ENCODE peak calls at places on chromosome 5, in five cellular contexts. L is upper lobe of left lung, B is HepG2, N is Panc1, F is HCT116. I is an unnamed sample.

GRCh38 chr5:154900071-154900470 is 37.9 kb downstream of the GEMIN5 start:
- ATAC-seq in B (no peak), F (no peak), L (no peak), N (no peak), I (no peak)

GRCh38 chr5:53779541-53779981 is 219.1 kb downstream of the NDUFS4 start:
- ATAC-seq in N (no peak), B (no peak), L (no peak), F (no peak), I (no peak)

GRCh38 chr5:77431286-77431685 is 60.8 kb downstream of the WDR41 start:
- ATAC-seq in F (no peak), L (no peak), B (no peak), N (no peak), I (no peak)

GRCh38 chr5:54894957-54895815 is 90.2 kb downstream of the ESM1 start:
- ATAC-seq in F (peak; percentile 38), B (no peak), L (no peak), N (no peak), I (no peak)

GRCh38 chr5:149740341-149740740 is 10.2 kb downstream of the PPARGC1B start:
- ATAC-seq in B (no peak), L (no peak), N (no peak), F (no peak), I (peak; percentile 37)

GRCh38 chr5:147188200-147189108 is 46.4 kb upstream of the STK32A start:
- ATAC-seq in N (peak; percentile 94), L (peak; percentile 86), B (peak; percentile 88), F (peak; percentile 93), I (no peak)

GRCh38 chr5:125005287-125005686 is 258.8 kb upstream of the ZNF608 start:
- ATAC-seq in F (no peak), B (no peak), L (no peak), N (no peak), I (no peak)

GRCh38 chr5:44875661-44876250 is 67.0 kb downstream of the MRPS30 start:
- ATAC-seq in L (no peak), B (no peak), F (peak; percentile 88), N (peak; percentile 86), I (no peak)

GRCh38 chr5:127019928-127020327 is 10.4 kb downstream of the MARCHF3 start:
- ATAC-seq in F (no peak), L (no peak), N (no peak), B (no peak), I (no peak)

GRCh38 chr5:157562111-157562581 is 13.4 kb downstream of the ADAM19 start:
- ATAC-seq in F (no peak), L (no peak), B (no peak), N (no peak), I (peak; percentile 16)

GRCh38 chr5:14229181-14229580 is 86.0 kb downstream of the TRIO start:
- ATAC-seq in B (peak; percentile 40), N (no peak), F (no peak), L (no peak), I (no peak)

GRCh38 chr5:155025890-155026289 is 12.3 kb downstream of the KIF4B start:
- ATAC-seq in L (no peak), N (no peak), F (no peak), B (no peak), I (no peak)

GRCh38 chr5:166074839-166075481 is 2216.5 kb upstream of the WWC1 start:
- ATAC-seq in N (no peak), F (no peak), L (no peak), B (no peak), I (no peak)

GRCh38 chr5:1594336-1595106 is 70.8 kb upstream of the LPCAT1 start:
- ATAC-seq in L (peak; percentile 88), N (peak; percentile 97), B (peak; percentile 96), F (peak; percentile 97), I (peak; percentile 91)
- TF ChIP-seq POLR2AphosphoS5 in L (peak; percentile 57), N (peak; percentile 77), B (peak; percentile 67), F (peak; percentile 67), I (no peak)

GRCh38 chr5:10580531-10581423 is 16.9 kb downstream of the ANKRD33B start:
- ATAC-seq in B (no peak), L (no peak), N (no peak), F (no peak), I (no peak)

GRCh38 chr5:10579537-10580521 is 16.0 kb downstream of the ANKRD33B start:
- ATAC-seq in F (peak; percentile 67), L (no peak), N (no peak), B (no peak), I (no peak)

GRCh38 chr5:10578292-10578663 is 14.4 kb downstream of the ANKRD33B start:
- ATAC-seq in F (no peak), L (no peak), N (no peak), B (no peak), I (no peak)

GRCh38 chr5:10577371-10578291 is 13.8 kb downstream of the ANKRD33B start:
- ATAC-seq in N (peak; percentile 59), F (no peak), L (peak; percentile 73), B (no peak), I (peak; percentile 57)

GRCh38 chr5:10578869-10579268 is 15.0 kb downstream of the ANKRD33B start:
- ATAC-seq in F (no peak), B (no peak), N (no peak), L (no peak), I (no peak)
- H3K4me1 ChIP-seq in F (peaks cover 5% of the 10 kb centered on the region), B (no peaks in the 10 kb centered on the region), N (peaks cover 13% of the 10 kb centered on the region), L (peaks cover 11% of the 10 kb centered on the region), I (peaks cover 3% of the 10 kb centered on the region)

GRCh38 chr5:179188636-179189035 is 128.5 kb downstream of the ZNF354C start:
- ATAC-seq in B (no peak), N (no peak), F (no peak), L (no peak), I (no peak)

GRCh38 chr5:179192185-179192890 is 132.2 kb downstream of the ZNF354C start:
- ATAC-seq in N (no peak), B (no peak), L (no peak), F (no peak), I (no peak)

GRCh38 chr5:179191506-179192184 is 131.5 kb downstream of the ZNF354C start:
- ATAC-seq in B (no peak), F (no peak), L (no peak), N (no peak), I (no peak)

GRCh38 chr5:179192891-179193470 is 132.8 kb downstream of the ZNF354C start:
- ATAC-seq in B (no peak), N (no peak), F (no peak), L (no peak), I (no peak)

DNA sequence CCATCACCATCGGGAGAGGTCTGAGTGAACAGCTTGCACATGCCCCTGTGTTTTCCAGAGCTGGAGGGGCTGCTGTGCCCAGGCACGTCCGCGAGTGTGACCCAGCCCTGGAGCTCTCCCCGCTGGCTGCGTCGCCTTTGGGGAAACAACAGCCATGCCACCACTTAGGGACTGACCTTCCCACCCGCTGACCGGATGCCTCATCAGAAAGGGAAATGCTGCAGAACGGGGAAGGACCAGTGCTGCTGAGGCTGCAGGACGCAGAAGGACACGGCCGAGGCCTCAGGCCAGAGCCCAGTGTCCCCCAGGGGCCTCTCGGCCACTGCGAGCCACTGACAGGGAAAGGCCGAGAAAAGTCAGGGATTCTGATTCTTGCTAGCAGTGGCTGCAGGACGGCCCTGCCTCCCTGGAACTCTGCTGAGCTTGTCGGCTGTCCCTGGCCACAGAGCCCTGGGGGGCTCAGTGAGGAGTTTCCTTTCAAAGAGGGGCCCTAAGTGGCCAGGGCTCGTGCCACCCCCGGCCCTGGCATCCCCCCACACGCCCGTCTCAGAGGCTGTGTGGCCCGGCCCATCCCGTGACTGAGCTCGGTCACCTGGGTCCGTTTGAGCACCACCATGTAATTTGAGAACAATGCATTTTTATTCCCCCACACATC is 130.8 kb downstream of the ZNF354C start:
- ATAC-seq in L (no peak), N (no peak), B (no peak), F (no peak), I (no peak)
- TF ChIP-seq POLR2AphosphoS5 in L (no peak), N (no peak), B (no peak), F (no peak), I (no peak)

GRCh38 chr5:132437604-132438275 is 52.8 kb downstream of the IRF1 start:
- ATAC-seq in B (no peak), F (peak; percentile 64), L (peak; percentile 89), N (no peak), I (peak; percentile 85)
- H3K4me1 ChIP-seq in B (peaks cover 21% of the 10 kb centered on the region), F (peaks cover 4% of the 10 kb centered on the region), L (peaks cover 65% of the 10 kb centered on the region), N (no peaks in the 10 kb centered on the region), I (peaks cover 99% of the 10 kb centered on the region)

DNA sequence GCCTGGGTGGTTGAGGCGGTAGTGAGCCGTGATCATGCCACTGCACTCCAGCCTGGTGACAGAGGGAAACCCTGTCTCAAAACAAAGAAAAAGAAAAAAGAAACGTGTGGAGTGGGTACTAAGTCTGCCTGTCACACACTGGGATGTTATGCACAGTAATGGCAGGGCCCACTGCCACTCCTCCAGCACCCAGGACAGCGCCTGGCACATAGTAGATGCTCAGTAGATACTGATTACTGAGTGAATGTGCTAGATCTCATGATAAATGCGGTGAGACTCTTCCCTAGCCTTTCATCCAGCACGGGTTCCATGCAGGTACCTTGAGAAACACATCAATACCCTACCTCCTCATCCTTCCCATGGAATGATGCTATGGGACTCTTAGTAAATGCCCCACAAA is 87.4 kb upstream of the HSPA9 start:
- ATAC-seq in B (no peak), F (no peak), N (no peak), L (no peak), I (no peak)
- TF ChIP-seq POLR2AphosphoS5 in B (no peak), F (no peak), N (no peak), L (no peak), I (no peak)

DNA sequence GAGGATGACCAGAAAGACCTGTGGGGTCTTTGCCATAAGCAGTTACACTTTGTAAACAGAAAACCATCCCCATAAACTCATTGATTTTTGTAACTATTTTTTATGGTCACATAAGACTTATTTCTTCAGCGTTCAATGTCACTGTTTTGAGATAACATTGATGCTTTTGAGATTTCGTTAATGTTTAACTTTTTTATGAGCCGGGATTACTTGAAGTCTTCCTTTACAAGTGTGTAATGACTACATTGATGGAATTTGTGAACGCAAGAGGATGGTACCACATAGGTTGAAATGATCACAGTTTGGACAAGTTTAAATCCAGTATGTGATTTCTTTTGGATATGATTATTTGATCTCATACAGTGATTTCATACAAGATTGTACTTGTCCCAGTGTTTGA is 1.8 kb downstream of the SLC12A2 start:
- ATAC-seq in L (no peak), F (no peak), N (no peak), B (no peak), I (no peak)
- H3K4me1 ChIP-seq in L (peaks cover 33% of the 10 kb centered on the region), F (peaks cover 14% of the 10 kb centered on the region), N (peaks cover 30% of the 10 kb centered on the region), B (peaks cover 14% of the 10 kb centered on the region), I (no peaks in the 10 kb centered on the region)

DNA sequence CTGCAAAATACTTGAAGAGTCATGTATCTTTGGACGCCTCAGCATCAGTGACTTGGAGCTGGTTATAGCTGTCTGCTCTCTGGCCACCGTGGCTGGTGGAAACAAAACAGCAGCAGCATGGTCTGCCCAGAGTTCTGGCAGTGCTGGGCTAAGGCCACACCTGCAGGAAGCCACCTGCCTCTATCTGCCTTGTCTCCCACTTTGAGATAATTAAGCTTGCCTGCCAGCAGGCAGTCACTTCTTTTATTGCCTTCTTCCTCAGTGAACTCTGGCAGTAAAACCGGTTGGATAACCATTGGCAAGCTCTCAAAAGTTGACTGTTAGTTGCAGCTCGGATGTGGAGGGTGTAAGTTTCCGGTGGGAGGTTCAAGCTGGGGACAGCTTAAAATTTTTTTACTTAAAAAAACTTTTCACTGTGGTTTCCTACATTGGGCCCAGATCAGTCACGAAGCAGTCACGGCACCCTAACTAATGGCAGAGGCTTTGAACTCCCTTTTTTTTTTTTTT is 4.9 kb downstream of the SMIM3 start:
- ATAC-seq in B (no peak), N (peak; percentile 54), L (peak; percentile 48), F (peak; percentile 52), I (peak; percentile 17)
- TF ChIP-seq POLR2AphosphoS5 in B (no peak), N (peak; percentile 71), L (no peak), F (peak; percentile 83), I (peak; percentile 65)